ENCODE peak calls at places on chromosomes 6 and 20, in eight cellular contexts. M is brain microvascular endothelial cell, I is prostate gland, Q is tibial artery, Y is cardiac muscle cell, A is GM23248, D is ascending aorta, V is heart left ventricle. H is an unnamed sample.
A peak's percentile ranks its signal among the peaks of the same experiment; 100 is the strongest.

GRCh38 chr6:151071295-151071694 is 168.5 kb upstream of the AKAP12 start:
- DNase-seq in M (peak; percentile 98), A (peak; percentile 93), Y (peak; percentile 89), D (no peak), Q (peak; percentile 70), V (no peak), I (no peak), H (no peak)

GRCh38 chr6:98458713-98459112 is 375.7 kb upstream of the POU3F2 start:
- DNase-seq in Y (no peak), D (no peak), I (no peak), A (no peak), M (no peak), Q (no peak), V (no peak), H (no peak)

GRCh38 chr6:115415378-115415777 is 645.3 kb downstream of the FRK start:
- DNase-seq in M (no peak), A (no peak), I (no peak), D (no peak), Q (no peak), V (no peak), Y (no peak), H (no peak)

GRCh38 chr6:167093922-167094432 is 28.9 kb upstream of the CCR6 start:
- DNase-seq in M (no peak), Y (peak; percentile 6), I (no peak), D (no peak), V (no peak), Q (no peak), A (peak; percentile 5), H (peak; percentile 48)

GRCh38 chr6:94130458-94130857 is 711.1 kb upstream of the EPHA7 start:
- DNase-seq in Y (no peak), V (no peak), Q (no peak), M (no peak), I (no peak), A (no peak), D (no peak), H (no peak)

GRCh38 chr20:8330316-8330784 is 198.3 kb downstream of the PLCB1 start:
- DNase-seq in Q (no peak), I (no peak), D (no peak), A (no peak), V (no peak), Y (peak; percentile 57), M (no peak), H (no peak)

GRCh38 chr20:20411382-20411781 is 43.5 kb downstream of the INSM1 start:
- DNase-seq in A (no peak), M (no peak), D (no peak), I (no peak), Q (no peak), V (no peak), Y (no peak), H (no peak)

GRCh38 chr20:18165553-18165952 is 27.9 kb downstream of the KAT14 start:
- DNase-seq in A (peak; percentile 1), I (no peak), Q (no peak), Y (no peak), M (peak; percentile 47), D (no peak), V (no peak), H (no peak)

GRCh38 chr6:137495652-137496391 is 1.6 kb upstream of the OLIG3 start:
- DNase-seq in V (no peak), M (no peak), Q (no peak), Y (no peak), I (no peak), D (no peak), A (no peak), H (no peak)

GRCh38 chr6:137339929-137340559 is 120.9 kb upstream of the IFNGR1 start:
- DNase-seq in M (no peak), Y (peak; percentile 14), A (peak; percentile 30), V (no peak), Q (no peak), D (no peak), I (no peak), H (no peak)

GRCh38 chr6:38212579-38212978 is 393.1 kb downstream of the ZFAND3 start:
- DNase-seq in M (no peak), I (no peak), A (no peak), Q (no peak), V (no peak), Y (no peak), D (no peak), H (no peak)

GRCh38 chr6:134247271-134247833 is 70.6 kb downstream of the SGK1 start:
- DNase-seq in V (no peak), D (no peak), Q (no peak), A (no peak), Y (no peak), M (no peak), I (no peak), H (no peak)

GRCh38 chr6:169959129-169960002 is 207.9 kb downstream of the ERMARD start:
- DNase-seq in A (no peak), M (no peak), D (peak; percentile 7), Q (peak; percentile 18), V (no peak), I (peak; percentile 71), Y (no peak), H (peak; percentile 35)

GRCh38 chr6:158910484-158911075 is 89.4 kb downstream of the RSPH3 start:
- DNase-seq in Q (no peak), D (no peak), Y (no peak), A (no peak), V (no peak), I (peak; percentile 79), M (no peak), H (peak; percentile 26)
- H3K27ac ChIP-seq in Q (no peak overlapping the region), D (no peak overlapping the region), Y (peak overlapping the region; percentile 37), A (no peak overlapping the region), V (no peak overlapping the region), I (peak overlapping the region; percentile 75), M (no peak overlapping the region), H (peak overlapping the region; percentile 56)

GRCh38 chr20:38563802-38564431 is 17.1 kb upstream of the ADIG start:
- DNase-seq in V (no peak), Q (no peak), M (no peak), I (no peak), D (no peak), A (no peak), Y (no peak), H (no peak)
- H3K36me3 ChIP-seq in V (peaks cover 93% of the 10 kb centered on the region), Q (peaks cover 60% of the 10 kb centered on the region), M (peaks cover 19% of the 10 kb centered on the region), I (no peaks in the 10 kb centered on the region), D (peaks cover 69% of the 10 kb centered on the region), A (peaks cover 40% of the 10 kb centered on the region), Y (peaks cover 26% of the 10 kb centered on the region), H (peaks cover 14% of the 10 kb centered on the region)

GRCh38 chr6:6723316-6723715 is 134.8 kb downstream of the LY86 start:
- DNase-seq in V (no peak), Y (no peak), Q (no peak), D (no peak), A (no peak), M (no peak), I (no peak), H (no peak)

GRCh38 chr6:6723792-6724318 is 135.3 kb downstream of the LY86 start:
- DNase-seq in V (no peak), I (no peak), A (no peak), M (no peak), Y (no peak), D (no peak), Q (no peak), H (peak; percentile 83)

GRCh38 chr6:6725834-6726194 is 137.3 kb downstream of the LY86 start:
- DNase-seq in M (no peak), Q (no peak), D (no peak), Y (no peak), V (no peak), A (no peak), I (no peak), H (no peak)

GRCh38 chr6:6724319-6725119 is 136.0 kb downstream of the LY86 start:
- DNase-seq in I (peak; percentile 63), Q (peak; percentile 72), A (peak; percentile 90), M (peak; percentile 59), V (peak; percentile 80), Y (peak; percentile 90), D (no peak), H (peak; percentile 84)

GRCh38 chr6:6725120-6725833 is 136.8 kb downstream of the LY86 start:
- DNase-seq in Y (no peak), V (no peak), D (no peak), I (no peak), Q (no peak), M (no peak), A (no peak), H (peak; percentile 52)
- H3K27ac ChIP-seq in Y (no peak overlapping the region), V (peak overlapping the region; percentile 89), D (peak overlapping the region; percentile 65), I (peak overlapping the region; percentile 72), Q (peak overlapping the region; percentile 60), M (no peak overlapping the region), A (peak overlapping the region; percentile 67), H (peak overlapping the region; percentile 91)

DNA sequence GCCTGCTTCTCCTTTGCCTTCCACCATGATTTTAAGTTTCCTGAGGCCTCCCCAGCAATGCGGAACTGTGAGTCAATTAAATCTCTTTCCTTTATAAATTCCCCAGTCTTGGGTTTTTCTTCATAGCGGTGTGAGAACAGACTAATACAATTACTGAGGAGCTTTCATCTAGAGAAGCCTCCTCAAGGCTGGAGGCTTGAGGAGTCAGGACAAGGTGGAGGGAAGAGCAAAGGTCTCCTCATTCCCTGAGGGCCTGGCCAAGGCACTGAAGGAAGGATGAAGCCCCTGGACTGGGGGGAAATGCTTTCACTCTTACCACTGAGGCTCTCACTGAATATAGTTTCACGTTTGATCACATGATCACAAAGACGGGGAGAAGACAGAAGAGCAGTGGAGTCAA is 118.2 kb downstream of the MAN1A1 start:
- DNase-seq in Y (no peak), M (no peak), Q (no peak), D (no peak), A (no peak), V (no peak), I (no peak), H (no peak)
- H3K36me3 ChIP-seq in Y (no peaks in the 10 kb centered on the region), M (no peaks in the 10 kb centered on the region), Q (peaks cover 28% of the 10 kb centered on the region), D (peaks cover 11% of the 10 kb centered on the region), A (no peaks in the 10 kb centered on the region), V (peaks cover 7% of the 10 kb centered on the region), I (no peaks in the 10 kb centered on the region), H (peaks cover 2% of the 10 kb centered on the region)